ENCODE peak calls at places on chromosomes 11 and 22, in ten cellular contexts. S, Z, A, F, D, B, H, T, U and X are unnamed samples.

GRCh38 chr22:29108137-29108536 is 35.3 kb downstream of the KREMEN1 start:
- DNase-seq in S (no peak), Z (no peak), A (peak; percentile 38), F (no peak), D (no peak), B (no peak), H (no peak), T (no peak), U (no peak), X (no peak)

GRCh38 chr11:19441752-19442553 is 201.2 kb upstream of the E2F8 start:
- DNase-seq in S (peak; percentile 51), Z (peak; percentile 38), A (peak; percentile 77), F (no peak), D (no peak), B (no peak), H (peak; percentile 67), T (no peak), U (peak; percentile 82), X (peak; percentile 82)

GRCh38 chr22:35330258-35330861 is 30.7 kb downstream of the TOM1 start:
- DNase-seq in S (peak; percentile 89), Z (no peak), A (no peak), F (no peak), D (no peak), B (peak; percentile 86), H (peak; percentile 67), T (no peak), U (no peak), X (no peak)

GRCh38 chr11:113465786-113466185 is 9.4 kb downstream of the DRD2 start:
- DNase-seq in S (no peak), Z (no peak), A (no peak), F (no peak), D (no peak), B (no peak), H (no peak), T (no peak), U (no peak), X (no peak)

GRCh38 chr11:95599959-95600586 is 189.5 kb downstream of the FAM76B start:
- DNase-seq in S (no peak), Z (no peak), A (no peak), F (no peak), D (no peak), B (no peak), H (no peak), T (no peak), U (peak; percentile 96), X (no peak)

GRCh38 chr22:46062232-46062615 is 85.3 kb upstream of the WNT7B start:
- DNase-seq in S (no peak), Z (no peak), A (no peak), F (no peak), D (no peak), B (no peak), H (no peak), T (no peak), U (no peak), X (no peak)

GRCh38 chr22:50447576-50448551 is 27.0 kb downstream of the SBF1 start:
- DNase-seq in S (peak; percentile 15), Z (no peak), A (no peak), F (no peak), D (no peak), B (no peak), H (no peak), T (no peak), U (no peak), X (no peak)

GRCh38 chr11:46414899-46415298 is 23.3 kb upstream of the CHRM4 start:
- DNase-seq in S (no peak), Z (no peak), A (no peak), F (no peak), D (no peak), B (peak; percentile 6), H (no peak), T (no peak), U (no peak), X (no peak)

GRCh38 chr11:79052539-79052938 is 388.3 kb downstream of the TENM4 start:
- DNase-seq in S (no peak), Z (no peak), A (no peak), F (no peak), D (no peak), B (no peak), H (no peak), T (no peak), U (no peak), X (no peak)

GRCh38 chr11:79059171-79059570 is 381.7 kb downstream of the TENM4 start:
- DNase-seq in S (no peak), Z (no peak), A (no peak), F (no peak), D (no peak), B (no peak), H (no peak), T (no peak), U (no peak), X (no peak)

GRCh38 chr11:79054636-79055035 is 386.2 kb downstream of the TENM4 start:
- DNase-seq in S (no peak), Z (no peak), A (no peak), F (no peak), D (no peak), B (no peak), H (no peak), T (no peak), U (no peak), X (no peak)

GRCh38 chr11:79060081-79060480 is 380.7 kb downstream of the TENM4 start:
- DNase-seq in S (no peak), Z (no peak), A (no peak), F (no peak), D (no peak), B (no peak), H (no peak), T (no peak), U (no peak), X (no peak)

GRCh38 chr11:79055866-79056632 is 384.8 kb downstream of the TENM4 start:
- DNase-seq in S (peak; percentile 34), Z (peak; percentile 74), A (no peak), F (no peak), D (no peak), B (no peak), H (peak; percentile 91), T (no peak), U (no peak), X (peak; percentile 31)
- TF ChIP-seq CTCF in S (no peak), Z (peak; percentile 26), A (no peak), F (no peak), D (no peak), B (no peak), H (peak; percentile 27), T (peak; percentile 14), U (peak; percentile 27), X (peak; percentile 37)

DNA sequence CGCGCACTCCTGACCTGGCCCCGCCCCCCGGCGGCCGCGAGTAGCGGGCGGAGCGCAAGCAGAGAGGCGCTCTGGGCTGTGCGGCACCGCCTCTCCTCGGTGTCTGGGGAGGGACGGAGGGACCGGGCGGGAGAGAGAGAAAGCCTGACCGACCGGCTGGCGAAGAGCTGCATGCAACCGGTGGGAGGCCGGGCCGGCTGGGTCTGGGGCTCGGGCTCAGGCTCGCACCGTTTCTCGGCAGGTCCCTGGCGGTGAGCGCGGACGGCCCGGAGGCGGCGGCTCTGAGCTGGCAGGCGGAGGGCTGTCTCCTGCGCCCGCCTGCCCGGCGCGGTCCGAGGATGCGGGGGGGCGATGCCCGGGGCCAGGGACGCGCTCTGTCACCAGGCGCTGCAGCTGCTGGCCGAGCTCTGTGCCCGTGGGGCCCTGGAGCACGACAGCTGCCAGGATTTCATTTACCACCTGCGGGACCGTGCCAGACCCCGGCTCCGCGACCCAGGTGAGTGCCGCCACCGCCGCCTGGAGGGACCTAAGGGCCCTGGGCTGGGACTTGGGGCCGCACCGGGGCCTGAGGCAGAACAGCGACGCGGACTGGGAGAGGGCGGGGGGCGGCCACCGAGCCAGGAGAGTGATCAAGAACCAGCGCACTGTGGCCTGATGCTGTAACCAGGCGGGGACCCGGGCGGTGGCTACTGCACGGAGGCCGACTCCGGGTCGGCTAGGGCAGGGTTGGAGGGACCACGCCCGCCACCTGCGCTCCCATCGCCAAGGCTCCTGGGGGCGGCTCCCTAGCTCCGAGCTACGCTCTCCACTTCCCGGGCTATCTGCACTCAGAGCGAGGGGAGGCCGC is at the start of gene SYT9:
- DNase-seq in S (peak; percentile 27), Z (no peak), A (peak; percentile 21), F (peak; percentile 87), D (peak; percentile 75), B (peak; percentile 79), H (no peak), T (peak; percentile 83), U (peak; percentile 3), X (no peak)
- TF ChIP-seq CTCF in S (no peak), Z (no peak), A (no peak), F (no peak), D (no peak), B (no peak), H (no peak), T (peak; percentile 35), U (no peak), X (no peak)

GRCh38 chr11:117769530-117769929 is 27.5 kb downstream of the DSCAML1 start:
- DNase-seq in S (no peak), Z (no peak), A (no peak), F (no peak), D (no peak), B (no peak), H (no peak), T (no peak), U (no peak), X (no peak)

GRCh38 chr11:117772360-117772759 is 24.7 kb downstream of the DSCAML1 start:
- DNase-seq in S (no peak), Z (no peak), A (no peak), F (no peak), D (no peak), B (no peak), H (no peak), T (no peak), U (no peak), X (no peak)

GRCh38 chr11:117768506-117768905 is 28.5 kb downstream of the DSCAML1 start:
- DNase-seq in S (no peak), Z (no peak), A (no peak), F (no peak), D (no peak), B (no peak), H (no peak), T (no peak), U (no peak), X (no peak)

GRCh38 chr11:117771841-117772240 is 25.2 kb downstream of the DSCAML1 start:
- DNase-seq in S (no peak), Z (no peak), A (no peak), F (no peak), D (no peak), B (no peak), H (no peak), T (no peak), U (no peak), X (no peak)

DNA sequence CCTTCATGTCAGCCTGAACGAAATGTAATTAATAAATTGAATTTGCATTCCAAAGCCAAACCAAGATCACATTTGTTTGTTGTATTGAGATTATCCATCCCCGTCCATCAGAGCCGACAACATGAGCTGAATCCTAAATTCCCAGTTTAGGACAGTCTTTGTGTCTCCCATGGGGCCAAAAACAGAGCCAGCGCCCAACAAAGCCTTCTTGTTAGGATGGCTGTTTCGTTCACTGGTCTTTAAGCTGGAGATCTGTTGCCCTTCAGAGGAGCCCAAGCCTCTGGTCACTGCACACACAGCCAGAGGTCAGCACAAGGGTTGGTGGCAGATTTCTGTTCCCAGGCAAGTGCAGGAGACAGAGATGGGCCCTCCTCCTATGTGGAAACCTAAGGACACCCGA is 25.8 kb downstream of the DSCAML1 start:
- DNase-seq in S (no peak), Z (no peak), A (no peak), F (no peak), D (no peak), B (no peak), H (no peak), T (no peak), U (no peak), X (no peak)
- TF ChIP-seq CTCF in S (no peak), Z (no peak), A (no peak), F (no peak), D (no peak), B (no peak), H (no peak), T (no peak), U (no peak), X (no peak)

DNA sequence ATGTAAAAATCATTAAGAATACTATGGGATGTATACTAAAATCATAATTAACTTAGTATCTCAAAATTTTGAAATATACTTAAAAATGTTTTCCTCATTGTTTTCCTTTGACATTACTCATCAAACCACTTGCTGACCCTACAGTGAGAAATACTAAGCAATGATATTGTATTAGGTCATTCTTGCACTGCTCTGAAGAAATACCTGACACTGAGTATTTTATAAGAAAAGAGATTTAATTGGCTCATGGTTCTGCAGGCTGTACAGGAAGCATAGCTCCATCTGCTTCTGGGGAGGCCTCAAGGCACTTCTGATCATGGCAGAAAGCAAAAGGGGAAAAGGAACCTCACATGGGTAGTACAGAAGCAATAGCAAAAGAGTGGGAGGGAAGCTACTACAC is 950.9 kb upstream of the CHORDC1 start:
- DNase-seq in S (no peak), Z (no peak), A (no peak), F (no peak), D (no peak), B (no peak), H (no peak), T (no peak), U (no peak), X (no peak)
- TF ChIP-seq CTCF in S (no peak), Z (no peak), A (no peak), F (no peak), D (no peak), B (no peak), H (no peak), T (no peak), U (no peak), X (no peak)